ENCODE peak calls at places on chromosome 1, in six cellular contexts. C, U, D, N, V and T are unnamed samples.
A peak's percentile ranks its signal among the peaks of the same experiment; 100 is the strongest.

GRCh38 chr1:233188061-233188460 is 107.5 kb downstream of the PCNX2 start:
- DNase-seq in N (no peak), C (no peak), U (no peak), V (no peak), D (no peak), T (no peak)

GRCh38 chr1:248926401-248927182 is 20.6 kb downstream of the PGBD2 start:
- DNase-seq in D (no peak), N (no peak), U (no peak), V (no peak), C (no peak), T (no peak)

GRCh38 chr1:5933676-5934057 is 58.6 kb downstream of the NPHP4 start:
- DNase-seq in N (peak; percentile 87), C (no peak), U (no peak), V (no peak), D (no peak), T (no peak)

GRCh38 chr1:162108426-162108825 is 38.9 kb downstream of the NOS1AP start:
- DNase-seq in C (no peak), N (no peak), V (no peak), U (no peak), D (no peak), T (no peak)

GRCh38 chr1:183461350-183461749 is 10.9 kb upstream of the SMG7 start:
- DNase-seq in V (no peak), C (no peak), U (no peak), D (no peak), N (no peak), T (no peak)

GRCh38 chr1:164440222-164440621 is 118.8 kb upstream of the PBX1 start:
- DNase-seq in V (no peak), U (peak; percentile 22), D (no peak), N (no peak), C (no peak), T (no peak)

GRCh38 chr1:64915381-64916274 is 50.7 kb downstream of the JAK1 start:
- DNase-seq in C (no peak), V (no peak), D (no peak), U (peak; percentile 39), N (peak; percentile 93), T (no peak)

GRCh38 chr1:24900985-24901781 is 28.9 kb downstream of the RUNX3 start:
- DNase-seq in C (no peak), D (no peak), V (no peak), U (no peak), N (no peak), T (peak; percentile 41)

GRCh38 chr1:51323778-51324177 is 6.6 kb downstream of the TTC39A start:
- DNase-seq in C (no peak), N (no peak), V (no peak), U (no peak), D (no peak), T (no peak)

GRCh38 chr1:26602378-26602959 is 72.9 kb downstream of the RPS6KA1 start:
- DNase-seq in N (peak; percentile 52), C (no peak), U (peak; percentile 69), D (no peak), V (peak; percentile 77), T (no peak)

GRCh38 chr1:229582011-229582694 is 23.6 kb upstream of the ABCB10 start:
- DNase-seq in V (no peak), U (no peak), C (no peak), D (no peak), N (peak; percentile 50), T (no peak)

DNA sequence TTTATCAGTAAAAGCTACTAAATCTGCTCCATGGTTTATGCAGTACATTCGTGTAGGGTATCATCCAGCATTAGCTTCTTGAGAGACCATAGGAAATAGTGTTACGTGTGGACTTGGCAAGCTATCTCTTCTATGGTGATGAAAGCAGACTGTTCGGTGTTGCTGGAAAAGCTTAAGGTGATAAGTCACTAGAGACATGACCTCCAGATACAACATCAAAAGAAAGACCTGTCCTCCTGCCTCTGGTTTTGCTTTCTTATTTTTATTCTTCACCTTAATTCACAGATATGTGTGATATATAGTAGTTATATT is 53.5 kb upstream of the S1PR1 start:
- DNase-seq in C (no peak), N (no peak), D (no peak), U (no peak), V (no peak), T (no peak)
- TF ChIP-seq TAF1 in C (no peak), N (no peak), D (no peak), U (no peak), V (no peak), T (no peak)

GRCh38 chr1:14238472-14239059 is 359.9 kb upstream of the KAZN start:
- DNase-seq in N (no peak), U (no peak), D (no peak), C (no peak), V (no peak), T (no peak)
- TF ChIP-seq POLR2AphosphoS5 in N (no peak), U (no peak), D (no peak), C (no peak), V (no peak), T (no peak)

GRCh38 chr1:160261526-160261877 is 847 bp downstream of the DCAF8 start:
- DNase-seq in V (peak; percentile 52), D (no peak), U (peak; percentile 42), N (peak; percentile 83), C (peak; percentile 25), T (peak; percentile 34)
- TF ChIP-seq TAF1 in V (peak; percentile 12), D (no peak), U (no peak), N (no peak), C (no peak), T (no peak)

DNA sequence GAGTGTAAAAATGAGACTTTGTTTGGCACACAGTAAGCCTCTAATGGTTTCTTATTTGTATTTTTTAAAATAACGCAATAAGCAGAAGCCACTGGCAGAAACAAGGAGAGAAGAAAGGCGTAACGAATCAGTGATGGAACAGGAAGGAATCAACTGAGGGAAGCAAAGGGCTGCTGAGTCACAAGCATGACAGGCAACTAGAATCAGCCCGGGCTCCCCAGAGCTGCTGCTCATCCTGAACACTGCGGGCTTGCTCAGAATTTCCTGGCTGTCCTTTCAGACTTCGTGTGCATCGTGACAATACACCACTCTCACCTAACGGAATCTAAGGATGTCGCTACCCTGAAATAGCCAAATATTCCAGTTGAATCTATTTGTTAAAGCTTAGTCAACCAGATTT is 20.7 kb upstream of the RGS2 start:
- DNase-seq in D (no peak), V (no peak), C (no peak), U (no peak), N (no peak), T (no peak)
- TF ChIP-seq POLR2AphosphoS5 in D (no peak), V (no peak), C (no peak), U (no peak), N (no peak), T (no peak)

DNA sequence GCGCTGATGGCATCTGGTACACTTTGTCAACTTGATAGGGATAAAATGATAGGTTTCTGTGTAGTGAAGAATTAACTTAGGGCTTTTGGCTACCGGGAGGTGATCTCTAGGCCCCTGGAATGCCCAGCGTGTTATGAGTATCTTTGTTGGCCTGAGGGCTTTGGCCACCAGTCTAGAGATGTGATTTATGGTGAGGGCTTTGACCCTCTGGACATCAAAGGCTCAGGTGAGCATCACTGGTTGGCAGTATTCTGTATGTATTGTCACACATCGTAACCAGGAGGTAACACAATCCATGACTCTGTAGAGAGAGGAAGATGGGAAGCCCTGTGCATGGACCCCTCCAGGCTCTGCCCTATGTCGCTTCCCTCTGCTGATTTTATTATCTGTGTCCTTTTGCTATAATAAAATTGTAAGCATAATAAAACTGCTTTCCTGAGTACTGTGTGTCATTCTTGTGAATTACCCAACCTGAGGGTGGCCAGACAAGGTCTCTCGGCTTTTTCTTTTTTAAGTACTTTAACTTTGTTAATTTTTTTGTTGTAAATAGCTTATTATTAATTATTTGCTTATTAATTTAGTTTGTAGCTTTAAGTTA is 40.2 kb upstream of the PRDX6 start:
- DNase-seq in C (no peak), N (no peak), V (no peak), D (no peak), U (no peak), T (no peak)
- TF ChIP-seq TAF1 in C (no peak), N (no peak), V (no peak), D (no peak), U (no peak), T (no peak)

GRCh38 chr1:21913763-21914162 is 23.3 kb downstream of the HSPG2 start:
- DNase-seq in U (no peak), N (no peak), V (no peak), D (no peak), C (no peak), T (no peak)
- TF ChIP-seq POLR2AphosphoS5 in U (no peak), N (no peak), V (no peak), D (no peak), C (no peak), T (no peak)